ENCODE peak calls at places on chromosome 13, in nine cellular contexts. Z is tibial artery, W is BJ, J is lower lobe of right lung, O is upper lobe of right lung, N is fibroblast of lung, V is tibial nerve, F is A673, U is SK-N-SH. K is an unnamed sample. For H3K27me3 and H3K36me3, the result is how much of the 10 kb centered on the place peaks cover.

GRCh38 chr13:23715762-23716235 is 145.6 kb downstream of the TNFRSF19 start:
- DNase-seq in U (no peak), W (no peak), Z (no peak), V (no peak), N (no peak), J (no peak), O (peak), F (peak), K (peak)

GRCh38 chr13:105918842-105919741 is 616.4 kb downstream of the EFNB2 start:
- DNase-seq in Z (no peak), W (no peak), U (peak), J (no peak), N (peak), O (no peak), F (peak), V (no peak), K (peak)

GRCh38 chr13:112776354-112776753 is 86.5 kb downstream of the ATP11A start:
- DNase-seq in V (no peak), U (no peak), N (no peak), F (no peak), W (no peak), O (no peak), J (no peak), Z (no peak), K (no peak)

GRCh38 chr13:86298741-86299140 is 499.5 kb upstream of the SLITRK6 start:
- DNase-seq in J (no peak), W (no peak), U (peak), Z (no peak), F (peak), N (no peak), V (no peak), O (no peak), K (no peak)

GRCh38 chr13:28045861-28046260 is 54.5 kb downstream of the FLT3 start:
- DNase-seq in W (no peak), Z (no peak), N (no peak), O (no peak), F (no peak), J (no peak), U (no peak), V (no peak), K (no peak)

GRCh38 chr13:62014299-62014698 is 598.6 kb upstream of the PCDH20 start:
- DNase-seq in W (no peak), U (peak), J (no peak), F (peak), O (no peak), N (peak), V (no peak), Z (no peak), K (no peak)

GRCh38 chr13:113646376-113646775 is 11.6 kb downstream of the ATP4B start:
- DNase-seq in N (no peak), Z (peak), W (no peak), F (peak), J (no peak), U (no peak), O (no peak), V (no peak), K (peak)

GRCh38 chr13:46552888-46553520 is at the start of gene LRCH1:
- DNase-seq in J (peak), Z (peak), F (peak), W (no peak), V (peak), U (peak), N (peak), O (peak), K (peak)

GRCh38 chr13:73412933-73413332 is 354.1 kb downstream of the KLF5 start:
- DNase-seq in W (no peak), Z (no peak), N (no peak), F (no peak), O (no peak), V (no peak), J (no peak), U (no peak), K (no peak)

GRCh38 chr13:67439365-67439764 is 209.2 kb upstream of the PCDH9 start:
- DNase-seq in W (no peak), O (no peak), J (no peak), F (no peak), U (no peak), V (no peak), Z (no peak), N (no peak), K (no peak)

GRCh38 chr13:99926014-99926731 is 45.4 kb downstream of the ZIC5 start:
- DNase-seq in Z (no peak), N (peak), W (no peak), J (no peak), U (peak), O (no peak), F (no peak), V (no peak), K (no peak)

GRCh38 chr13:71863249-71863648 is 3.8 kb downstream of the DACH1 start:
- DNase-seq in J (no peak), Z (no peak), O (no peak), W (no peak), F (no peak), V (no peak), U (no peak), N (no peak), K (no peak)

GRCh38 chr13:40438999-40439797 is 227.2 kb downstream of the FOXO1 start:
- DNase-seq in N (peak), U (no peak), F (no peak), V (peak), J (no peak), W (no peak), O (no peak), Z (peak), K (no peak)

GRCh38 chr13:20064128-20064527 is 96.7 kb downstream of the GJA3 start:
- DNase-seq in J (no peak), O (no peak), F (no peak), V (no peak), U (no peak), Z (no peak), N (peak), W (no peak), K (no peak)

GRCh38 chr13:113814435-113814821 is 49.4 kb downstream of the GAS6 start:
- DNase-seq in U (no peak), F (no peak), J (no peak), N (no peak), W (no peak), Z (no peak), V (no peak), O (peak), K (no peak)

GRCh38 chr13:96112936-96113335 is 23.0 kb downstream of the HS6ST3 start:
- DNase-seq in N (no peak), V (no peak), J (no peak), W (no peak), Z (no peak), U (no peak), F (no peak), O (no peak), K (no peak)

GRCh38 chr13:106567421-106568224 is at the start of gene ARGLU1:
- DNase-seq in W (peak), J (peak), V (peak), Z (peak), F (peak), U (peak), O (peak), N (peak), K (peak)

GRCh38 chr13:43567608-43568007 is 219.2 kb downstream of the ENOX1 start:
- DNase-seq in U (no peak), O (no peak), N (peak), Z (no peak), F (no peak), J (no peak), V (no peak), W (peak), K (no peak)

GRCh38 chr13:54965881-54966280 is 1937.3 kb downstream of the OLFM4 start:
- DNase-seq in U (no peak), N (peak), O (no peak), F (no peak), Z (no peak), V (no peak), W (no peak), J (no peak), K (no peak)

GRCh38 chr13:92500192-92500591 is 726.4 kb upstream of the GPC6 start:
- DNase-seq in V (no peak), W (no peak), U (no peak), Z (no peak), J (no peak), O (no peak), F (no peak), N (no peak), K (no peak)

GRCh38 chr13:84885868-84886267 is 913.4 kb downstream of the SLITRK6 start:
- DNase-seq in F (no peak), V (no peak), J (no peak), W (no peak), N (no peak), Z (no peak), U (no peak), O (no peak), K (no peak)

GRCh38 chr13:96982672-96983071 is 11.6 kb downstream of the OXGR1 start:
- DNase-seq in Z (no peak), J (no peak), W (no peak), U (no peak), V (peak), F (no peak), N (no peak), O (no peak), K (no peak)

GRCh38 chr13:41547253-41548000 is 90.1 kb downstream of the RGCC start:
- DNase-seq in Z (peak), O (no peak), U (no peak), F (no peak), V (peak), J (no peak), W (no peak), N (no peak), K (no peak)

GRCh38 chr13:30364876-30365275 is 57.4 kb upstream of the UBE2L5 start:
- DNase-seq in Z (no peak), U (no peak), F (peak), V (no peak), N (no peak), J (no peak), O (no peak), W (no peak), K (no peak)

GRCh38 chr13:34156841-34157365 is 339.0 kb downstream of the RFC3 start:
- DNase-seq in F (peak), J (peak), U (no peak), O (peak), N (peak), V (peak), W (peak), Z (peak), K (peak)

GRCh38 chr13:109093988-109094387 is 464.6 kb downstream of the MYO16 start:
- DNase-seq in J (no peak), V (no peak), N (no peak), U (no peak), F (no peak), W (no peak), O (no peak), Z (no peak), K (no peak)

GRCh38 chr13:29888306-29888705 is 37.9 kb upstream of the UBL3 start:
- DNase-seq in Z (no peak), W (no peak), F (no peak), J (no peak), O (no peak), V (no peak), N (peak), U (no peak), K (no peak)

GRCh38 chr13:43880451-43880850 is 747 bp downstream of the LACC1 start:
- DNase-seq in O (no peak), N (peak), Z (no peak), U (no peak), J (no peak), F (no peak), W (no peak), V (no peak), K (no peak)

GRCh38 chr13:50015263-50015662 is at the start of gene KCNRG:
- DNase-seq in O (no peak), W (no peak), J (no peak), V (no peak), U (no peak), Z (no peak), F (no peak), N (peak), K (no peak)

DNA sequence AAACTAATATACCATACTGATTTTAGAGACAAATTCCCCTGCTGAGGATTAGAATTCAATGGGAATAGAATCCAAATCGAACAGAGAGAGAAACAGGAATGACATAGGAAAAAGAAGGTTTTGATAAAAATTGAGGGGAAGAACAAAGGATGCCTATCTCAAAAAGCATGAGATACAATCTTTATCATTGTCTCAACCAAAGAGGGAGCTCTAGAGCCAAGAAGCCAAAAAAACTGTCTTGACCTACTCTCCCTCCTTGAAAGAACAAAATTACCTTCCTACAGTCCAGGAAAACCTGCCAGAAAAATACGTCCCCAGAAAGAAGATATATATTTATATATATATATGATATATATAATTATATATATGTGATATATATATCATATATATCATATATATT is 39.2 kb upstream of the MIR17HG start:
- DNase-seq in O (no peak), V (no peak), J (no peak), N (no peak), U (no peak), W (no peak), F (peak), Z (no peak), K (no peak)
- TF ChIP-seq CTCF in O (peak), V (no peak), J (no peak), N (no peak), U (peak), W (no peak), F (peak), Z (no peak), K (no peak)

DNA sequence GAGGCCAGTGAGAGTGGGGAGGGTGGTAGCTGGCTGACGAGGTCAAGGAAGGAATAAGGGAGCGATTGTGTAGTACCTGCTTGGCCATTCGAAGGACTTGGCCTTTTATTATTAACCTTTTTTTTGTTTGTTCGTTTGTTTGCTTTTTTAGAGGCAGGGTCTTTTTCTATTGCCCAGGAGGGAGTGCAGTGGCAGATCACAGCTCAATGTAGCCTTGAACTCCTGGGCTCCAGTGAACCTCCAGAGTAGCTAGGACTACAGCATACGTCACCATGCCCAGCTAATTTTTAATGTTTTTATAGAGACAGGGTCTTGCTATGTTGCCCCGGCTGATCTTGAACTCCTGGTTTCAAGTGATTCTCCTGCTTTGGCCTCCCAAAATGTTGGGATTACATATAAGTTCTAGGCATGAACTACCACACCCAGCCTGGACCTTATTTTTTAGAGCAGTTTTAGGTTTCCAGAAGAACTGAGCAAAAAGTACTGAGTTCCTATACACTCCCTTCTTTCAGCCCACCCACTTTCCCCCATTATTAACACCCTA is 25.5 kb downstream of the ARHGEF7 start:
- DNase-seq in J (no peak), W (no peak), O (no peak), V (no peak), F (no peak), Z (no peak), N (no peak), U (no peak), K (no peak)
- H3K27me3 ChIP-seq in J (under half), W (under half), O (under half), V (under half), F (half or more), Z (under half), N (under half), U (under half), K (half or more)

GRCh38 chr13:110271313-110271712 is 35.6 kb downstream of the COL4A1 start:
- DNase-seq in V (no peak), Z (no peak), F (no peak), W (no peak), O (no peak), U (no peak), N (no peak), J (no peak), K (no peak)

GRCh38 chr13:110272227-110272626 is 34.7 kb downstream of the COL4A1 start:
- DNase-seq in N (no peak), J (no peak), F (no peak), W (no peak), Z (no peak), O (no peak), U (no peak), V (no peak), K (no peak)

GRCh38 chr13:110274687-110275086 is 32.3 kb downstream of the COL4A1 start:
- DNase-seq in U (no peak), Z (no peak), W (no peak), O (no peak), F (peak), J (no peak), N (no peak), V (no peak), K (no peak)

GRCh38 chr13:110273254-110273653 is 33.7 kb downstream of the COL4A1 start:
- DNase-seq in N (no peak), W (no peak), J (no peak), O (no peak), Z (no peak), V (no peak), F (no peak), U (no peak), K (no peak)

DNA sequence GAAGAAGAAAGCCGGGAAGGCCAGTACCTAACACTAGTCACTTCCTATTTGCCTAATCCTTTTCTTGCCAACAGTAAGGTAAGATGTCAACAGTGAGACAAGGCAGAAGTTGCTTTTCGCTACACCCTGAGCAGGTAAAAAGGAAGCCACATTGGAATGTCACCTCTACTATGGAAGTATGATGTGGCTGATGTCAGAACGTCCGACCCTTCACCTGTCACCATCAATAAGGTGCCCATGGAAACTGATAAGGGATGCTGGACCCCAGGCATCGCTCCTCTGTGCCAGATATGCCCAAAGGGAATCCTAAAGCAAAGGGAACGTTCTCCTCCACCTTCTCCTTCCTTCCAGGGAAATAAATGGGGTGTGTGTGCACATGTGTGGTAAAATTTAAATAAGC is 34.3 kb downstream of the COL4A1 start:
- DNase-seq in O (no peak), N (no peak), F (no peak), V (no peak), U (no peak), J (no peak), Z (no peak), W (no peak), K (no peak)
- H3K36me3 ChIP-seq in O (under half), N (under half), F (under half), V (under half), U (under half), J (under half), Z (under half), W (under half), K (under half)

DNA sequence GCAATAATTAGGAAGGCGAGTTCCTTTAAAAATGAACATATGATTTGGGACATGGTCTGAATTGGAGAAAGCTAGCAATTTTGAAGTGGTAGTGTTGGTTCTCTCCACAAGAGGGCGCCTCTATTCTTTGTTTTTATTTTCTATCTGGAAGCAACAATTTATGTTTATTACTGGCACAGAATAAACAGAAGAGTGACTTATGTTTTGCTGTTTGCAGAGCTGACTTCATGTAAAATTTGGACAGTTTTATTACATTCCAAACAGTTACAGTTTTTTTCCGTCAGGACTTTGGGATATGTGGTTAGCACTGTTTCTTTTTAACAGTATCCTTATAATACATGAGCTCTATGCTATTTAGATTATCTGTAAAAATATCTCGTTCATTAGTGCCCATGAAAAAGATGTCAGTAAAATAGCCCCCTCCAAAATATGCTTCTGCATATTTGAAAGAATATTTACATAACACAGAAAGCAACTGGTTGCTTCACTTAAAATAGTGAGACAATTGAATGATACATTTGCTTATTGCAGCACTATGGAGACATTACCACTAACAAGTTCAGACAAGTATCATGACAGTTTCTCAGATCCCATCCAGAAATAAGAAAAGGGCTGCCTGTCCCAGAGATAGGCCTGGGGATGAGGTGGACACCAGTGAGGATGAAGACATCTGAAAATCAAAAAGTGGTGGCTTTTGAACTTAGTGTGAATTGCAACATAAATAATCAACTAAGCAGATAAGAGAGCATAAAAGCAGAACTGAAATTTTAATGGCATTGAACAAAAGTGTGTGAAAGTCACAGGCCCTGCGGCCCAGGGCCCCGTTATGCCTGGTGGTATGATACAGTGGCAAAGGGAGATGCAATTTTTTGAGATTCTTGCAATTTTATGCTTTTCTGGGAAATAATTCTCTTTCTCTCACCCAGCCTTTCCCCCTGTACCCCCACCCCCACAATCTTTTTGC is 32.3 kb upstream of the FGF9 start:
- DNase-seq in W (no peak), F (peak), O (no peak), N (peak), V (peak), J (no peak), Z (no peak), U (peak), K (no peak)
- TF ChIP-seq CTCF in W (peak), F (peak), O (peak), N (peak), V (peak), J (peak), Z (peak), U (peak), K (peak)

DNA sequence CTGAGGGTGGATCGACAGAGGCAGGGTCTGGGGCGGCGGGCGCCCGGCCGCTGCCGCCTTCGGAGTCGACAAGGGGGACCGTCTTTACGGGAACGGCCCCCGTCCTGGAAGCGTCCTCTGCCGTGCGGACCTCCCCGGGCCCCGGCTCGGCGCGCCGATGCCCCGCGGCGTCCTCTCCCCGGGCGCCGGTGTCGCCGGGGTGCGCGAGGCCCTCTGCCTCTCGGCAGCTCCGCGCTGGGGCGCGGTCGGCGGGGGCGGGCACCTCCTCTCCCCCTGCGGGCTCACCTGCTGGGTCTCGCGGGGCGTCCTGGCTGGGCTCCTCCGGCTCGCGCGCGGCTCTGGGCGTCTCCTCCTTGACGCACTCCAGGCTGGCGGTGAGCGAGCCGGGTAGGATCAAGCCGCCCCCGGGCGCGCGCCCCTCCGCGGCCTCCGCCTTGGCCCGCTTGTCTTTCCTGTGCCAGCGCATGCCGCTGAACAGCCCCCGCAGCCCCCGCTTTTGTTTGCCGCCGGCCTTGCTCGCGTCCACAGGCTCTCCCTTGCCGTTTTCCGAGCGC is 1.5 kb downstream of the AMER2 start:
- DNase-seq in N (no peak), V (no peak), U (peak), F (peak), J (no peak), Z (no peak), W (no peak), O (no peak), K (no peak)
- H3K27me3 ChIP-seq in N (under half), V (under half), U (half or more), F (under half), J (half or more), Z (under half), W (under half), O (half or more), K (half or more)

GRCh38 chr13:98462946-98463345 is 114.0 kb downstream of the STK24 start:
- DNase-seq in J (no peak), O (no peak), F (no peak), N (no peak), V (no peak), Z (no peak), W (no peak), U (no peak), K (no peak)
- H3K36me3 ChIP-seq in J (half or more), O (half or more), F (under half), N (under half), V (half or more), Z (half or more), W (under half), U (under half), K (half or more)